ENCODE peak calls at places on chromosome 10, in six cellular contexts. T is psoas muscle, L is suprapubic skin, N is Peyer's patch, Y is cardiac muscle cell, S is IMR-90. U is an unnamed sample.

GRCh38 chr10:70272925-70273316 is 10.9 kb downstream of the NPFFR1 start:
- DNase-seq in T (no peak), S (peak; percentile 41), N (no peak), L (peak; percentile 15), Y (no peak), U (no peak)

GRCh38 chr10:76868088-76868949 is 769.3 kb downstream of the KCNMA1 start:
- DNase-seq in N (no peak), Y (no peak), L (no peak), S (no peak), T (no peak), U (no peak)

GRCh38 chr10:110501142-110501937 is 3.6 kb downstream of the DUSP5 start:
- DNase-seq in N (peak; percentile 83), T (peak; percentile 87), L (peak; percentile 92), S (peak; percentile 95), Y (peak; percentile 81), U (peak; percentile 90)

GRCh38 chr10:14586901-14587300 is 187.8 kb downstream of the FAM107B start:
- DNase-seq in N (no peak), Y (no peak), S (no peak), T (no peak), L (no peak), U (no peak)

GRCh38 chr10:29501692-29502091 is 133.1 kb downstream of the SVIL start:
- DNase-seq in S (peak; percentile 87), T (no peak), L (no peak), N (no peak), Y (no peak), U (no peak)

GRCh38 chr10:77864151-77864851 is 62.3 kb downstream of the DLG5 start:
- DNase-seq in T (no peak), S (no peak), L (no peak), N (no peak), Y (no peak), U (no peak)

GRCh38 chr10:50554381-50554994 is 69.3 kb downstream of the SGMS1 start:
- DNase-seq in N (no peak), T (no peak), Y (peak; percentile 37), L (no peak), S (no peak), U (no peak)

GRCh38 chr10:63247771-63248170 is 114.6 kb downstream of the NRBF2 start:
- DNase-seq in Y (no peak), T (no peak), S (peak; percentile 57), L (no peak), N (no peak), U (no peak)

GRCh38 chr10:51421853-51422252 is 277.5 kb downstream of the CSTF2T start:
- DNase-seq in S (peak; percentile 10), T (no peak), Y (no peak), L (no peak), N (no peak), U (no peak)

GRCh38 chr10:70613941-70614340 is 11.4 kb upstream of the PRF1 start:
- DNase-seq in S (no peak), Y (no peak), N (no peak), T (no peak), L (no peak), U (peak; percentile 27)

GRCh38 chr10:6056411-6057135 is 5.6 kb downstream of the IL2RA start:
- DNase-seq in L (no peak), T (no peak), S (no peak), N (no peak), Y (no peak), U (no peak)

GRCh38 chr10:25028711-25029110 is 12.3 kb downstream of the THNSL1 start:
- DNase-seq in Y (no peak), T (no peak), N (no peak), L (no peak), S (peak; percentile 32), U (no peak)

GRCh38 chr10:31083765-31084184 is 52.1 kb upstream of the ZNF438 start:
- DNase-seq in S (peak; percentile 39), T (peak; percentile 18), L (no peak), N (no peak), Y (peak; percentile 42), U (peak; percentile 3)

GRCh38 chr10:75342397-75342796 is 59.2 kb downstream of the ZNF503 start:
- DNase-seq in T (no peak), N (no peak), L (no peak), Y (no peak), S (no peak), U (no peak)

GRCh38 chr10:97006364-97006763 is 174.3 kb downstream of the LCOR start:
- DNase-seq in S (no peak), Y (no peak), L (no peak), T (no peak), N (no peak), U (no peak)

GRCh38 chr10:6128591-6129383 is 40.0 kb downstream of the RBM17 start:
- DNase-seq in Y (peak; percentile 53), N (peak; percentile 25), L (peak; percentile 60), S (peak; percentile 72), T (peak; percentile 41), U (no peak)

GRCh38 chr10:35300063-35300699 is 36.1 kb upstream of the CCNY start:
- DNase-seq in L (peak; percentile 80), Y (no peak), N (peak; percentile 53), T (peak; percentile 59), S (peak; percentile 43), U (no peak)

GRCh38 chr10:323651-324293 is 188.5 kb downstream of the ZMYND11 start:
- DNase-seq in S (peak; percentile 97), N (no peak), Y (no peak), L (peak; percentile 90), T (peak; percentile 86), U (peak; percentile 73)

GRCh38 chr10:56003555-56003954 is 357.5 kb downstream of the ZWINT start:
- DNase-seq in L (no peak), S (no peak), T (no peak), N (no peak), Y (no peak), U (no peak)

GRCh38 chr10:3452234-3452633 is 279.7 kb upstream of the PITRM1 start:
- DNase-seq in N (no peak), L (no peak), S (peak; percentile 97), T (no peak), Y (no peak), U (no peak)

GRCh38 chr10:97889461-97890265 is 40.0 kb downstream of the GOLGA7B start:
- DNase-seq in N (peak; percentile 26), Y (no peak), L (no peak), T (no peak), S (peak; percentile 28), U (no peak)

GRCh38 chr10:26860026-26860541 is 674 bp downstream of the ABI1 start:
- DNase-seq in L (peak; percentile 89), N (peak; percentile 73), Y (peak; percentile 72), T (peak; percentile 69), S (peak; percentile 65), U (peak; percentile 67)

GRCh38 chr10:26857991-26858706 is 2.6 kb downstream of the ABI1 start:
- DNase-seq in Y (peak; percentile 12), T (no peak), L (no peak), S (peak; percentile 23), N (no peak), U (no peak)

GRCh38 chr10:26859241-26860025 is 1.3 kb downstream of the ABI1 start:
- DNase-seq in S (peak; percentile 38), L (no peak), Y (peak; percentile 32), T (no peak), N (no peak), U (no peak)

GRCh38 chr10:26860542-26861325 is at the start of gene ABI1:
- DNase-seq in T (peak; percentile 98), L (peak; percentile 99), S (peak; percentile 98), Y (peak; percentile 99), N (peak; percentile 98), U (peak; percentile 99)

GRCh38 chr10:26858707-26859034 is 2.1 kb downstream of the ABI1 start:
- DNase-seq in S (no peak), N (no peak), L (no peak), Y (no peak), T (no peak), U (no peak)
- H3K27ac ChIP-seq in S (peak overlapping the region; percentile 25), N (peak overlapping the region; percentile 96), L (peak overlapping the region; percentile 98), Y (peak overlapping the region; percentile 94), T (peak overlapping the region; percentile 95), U (peak overlapping the region; percentile 98)

GRCh38 chr10:133614830-133615580 is 11.6 kb downstream of the FRG2B start:
- DNase-seq in S (no peak), L (no peak), T (no peak), Y (no peak), N (no peak), U (no peak)

GRCh38 chr10:133617196-133617595 is 9.4 kb downstream of the FRG2B start:
- DNase-seq in T (no peak), N (no peak), L (no peak), S (no peak), Y (no peak), U (no peak)

GRCh38 chr10:133611079-133611478 is 15.5 kb downstream of the FRG2B start:
- DNase-seq in T (no peak), Y (no peak), N (no peak), L (no peak), S (no peak), U (no peak)

GRCh38 chr10:133616371-133617130 is 10.0 kb downstream of the FRG2B start:
- DNase-seq in Y (no peak), T (no peak), L (no peak), S (no peak), N (no peak), U (no peak)

DNA sequence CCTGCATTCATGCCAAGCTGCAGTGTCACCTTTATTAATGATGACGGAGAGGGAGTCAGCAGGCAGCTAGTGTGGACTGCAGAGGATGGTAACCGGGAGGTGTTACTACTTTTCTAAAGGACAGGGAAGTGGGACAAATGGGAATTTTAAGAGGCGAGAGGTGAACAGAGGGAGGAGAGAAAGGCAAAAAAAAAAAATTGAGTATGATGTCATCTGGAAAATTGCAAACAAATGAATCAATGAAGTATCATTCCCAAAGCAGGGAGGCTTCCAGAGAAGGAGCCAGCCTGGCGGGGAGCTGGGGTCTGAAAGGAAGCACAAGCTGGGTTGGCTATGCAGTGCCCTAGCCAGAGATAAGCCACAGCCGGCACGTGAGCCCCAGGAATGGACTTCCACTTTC is 12.9 kb downstream of the FRG2B start:
- DNase-seq in T (no peak), N (no peak), L (no peak), Y (no peak), S (no peak), U (no peak)
- H3K9me3 ChIP-seq in T (no peaks in the 10 kb centered on the region), N (no peaks in the 10 kb centered on the region), L (no peaks in the 10 kb centered on the region), Y (no peaks in the 10 kb centered on the region), S (peaks cover 6% of the 10 kb centered on the region), U (no peaks in the 10 kb centered on the region)

GRCh38 chr10:111953949-111954348 is 229.6 kb downstream of the GPAM start:
- DNase-seq in N (no peak), Y (no peak), T (no peak), L (no peak), S (no peak), U (no peak)
- H3K4me3 ChIP-seq in N (no peak overlapping the region), Y (no peak overlapping the region), T (no peak overlapping the region), L (no peak overlapping the region), S (no peak overlapping the region), U (no peak overlapping the region)

DNA sequence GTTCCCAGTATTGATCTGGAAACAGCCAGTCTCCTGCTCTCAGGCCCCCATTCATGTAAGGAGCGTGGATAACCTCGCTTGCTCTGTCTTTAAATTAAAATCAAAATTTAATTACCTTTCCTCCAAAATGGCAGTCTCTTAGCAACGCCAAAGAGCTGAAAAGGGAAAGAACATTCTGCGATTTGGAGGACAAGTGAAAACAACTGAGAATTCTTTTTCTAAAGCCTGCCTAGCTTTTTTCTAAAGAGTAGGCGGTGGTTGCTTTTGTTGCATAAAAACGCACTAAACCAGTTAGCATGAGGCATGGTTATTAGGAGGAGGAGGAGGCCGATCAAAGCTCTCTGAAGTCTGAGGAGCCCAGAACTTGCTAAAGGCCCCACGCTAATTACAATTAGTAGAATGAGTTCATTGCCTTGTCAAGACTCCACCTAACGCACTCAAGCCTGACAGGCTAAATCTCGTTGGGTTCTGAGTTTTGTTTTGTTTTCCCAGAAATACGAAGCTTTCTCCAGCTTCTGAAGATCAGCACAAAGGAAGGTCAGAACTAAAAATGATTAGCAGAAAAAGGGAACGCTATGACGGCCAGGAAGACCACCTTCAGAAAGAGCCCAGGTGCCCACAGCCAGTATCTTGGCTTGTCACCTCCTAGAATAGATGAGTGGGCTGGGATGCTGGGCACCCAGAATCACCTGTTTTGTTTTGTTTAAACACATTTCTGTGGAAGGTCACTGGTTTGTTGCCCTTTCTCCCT is 72.0 kb downstream of the FGFR2 start:
- DNase-seq in S (no peak), T (no peak), L (no peak), Y (no peak), N (no peak), U (no peak)
- H3K27ac ChIP-seq in S (no peak overlapping the region), T (no peak overlapping the region), L (peak overlapping the region; percentile 90), Y (peak overlapping the region; percentile 38), N (peak overlapping the region; percentile 29), U (no peak overlapping the region)